ENCODE peak calls at places on chromosomes 2 and 18, in six cellular contexts. P, S, Y, R, T and B are unnamed samples.

GRCh38 chr18:34511879-34512278 is 198.2 kb upstream of the DTNA start:
- ATAC-seq in P (no peak), Y (no peak), T (no peak), R (no peak), S (no peak), B (no peak)

GRCh38 chr2:18976112-18976961 is 382.1 kb downstream of the OSR1 start:
- ATAC-seq in R (no peak), P (no peak), S (no peak), T (no peak), Y (no peak), B (peak)

GRCh38 chr18:9565407-9565806 is 49.0 kb downstream of the PPP4R1 start:
- ATAC-seq in P (no peak), Y (no peak), R (no peak), S (no peak), T (no peak), B (no peak)

GRCh38 chr2:18599509-18600254 is 10.3 kb upstream of the NT5C1B start:
- ATAC-seq in R (no peak), P (no peak), Y (no peak), S (no peak), T (no peak), B (no peak)

GRCh38 chr2:127365211-127365643 is 22.5 kb downstream of the MAP3K2 start:
- ATAC-seq in P (peak), R (no peak), Y (peak), T (peak), S (peak), B (no peak)

GRCh38 chr2:231601356-231602229 is 8.9 kb downstream of the TEX44 start:
- ATAC-seq in R (peak), S (peak), P (peak), Y (peak), T (peak), B (no peak)

GRCh38 chr18:73352546-73352945 is 484.8 kb upstream of the NETO1 start:
- ATAC-seq in T (no peak), P (no peak), R (no peak), S (no peak), Y (no peak), B (no peak)

GRCh38 chr2:172484253-172484652 is 56.9 kb downstream of the ITGA6 start:
- ATAC-seq in Y (peak), T (no peak), P (no peak), R (no peak), S (no peak), B (no peak)

GRCh38 chr2:123609077-123609476 is 416.0 kb upstream of the CNTNAP5 start:
- ATAC-seq in Y (no peak), S (no peak), T (no peak), R (no peak), P (no peak), B (no peak)

GRCh38 chr2:95346236-95346737 is 49.1 kb downstream of the KCNIP3 start:
- ATAC-seq in R (peak), S (peak), Y (peak), P (peak), T (peak), B (peak)

GRCh38 chr2:44753552-44754285 is 187.8 kb upstream of the SIX3 start:
- ATAC-seq in Y (no peak), R (peak), P (peak), T (no peak), S (no peak), B (no peak)

GRCh38 chr18:79375441-79375840 is 20.3 kb upstream of the NFATC1 start:
- ATAC-seq in Y (no peak), T (no peak), R (no peak), S (no peak), P (no peak), B (no peak)

GRCh38 chr2:179613701-179614100 is 247.7 kb downstream of the ZNF385B start:
- ATAC-seq in T (no peak), Y (no peak), S (no peak), P (peak), R (no peak), B (peak)

GRCh38 chr2:209425082-209426071 is 1.5 kb downstream of the MAP2 start:
- ATAC-seq in T (peak), Y (peak), R (no peak), S (no peak), P (no peak), B (no peak)

GRCh38 chr18:76425299-76426101 is 69.5 kb downstream of the ZNF516 start:
- ATAC-seq in T (peak), R (peak), P (no peak), Y (no peak), S (no peak), B (no peak)

GRCh38 chr2:120625865-120626560 is 109.7 kb upstream of the GLI2 start:
- ATAC-seq in T (no peak), Y (no peak), P (peak), R (no peak), S (no peak), B (no peak)

GRCh38 chr18:77522031-77522675 is 272.5 kb downstream of the GALR1 start:
- ATAC-seq in Y (no peak), T (no peak), P (no peak), R (no peak), S (no peak), B (peak)

GRCh38 chr2:152051373-152051893 is 47.4 kb downstream of the CACNB4 start:
- ATAC-seq in P (no peak), S (no peak), T (no peak), Y (no peak), R (no peak), B (no peak)

GRCh38 chr2:72770879-72771461 is 54.9 kb downstream of the EXOC6B start:
- ATAC-seq in T (peak), R (peak), S (peak), Y (peak), P (peak), B (no peak)

GRCh38 chr2:104701471-104701911 is 152.4 kb upstream of the POU3F3 start:
- ATAC-seq in Y (no peak), R (no peak), P (no peak), S (no peak), T (no peak), B (no peak)

GRCh38 chr2:196959750-196960392 is 33.4 kb upstream of the PGAP1 start:
- ATAC-seq in Y (no peak), T (no peak), P (no peak), S (no peak), R (no peak), B (no peak)

GRCh38 chr2:37388074-37388473 is 43.6 kb downstream of the QPCT start:
- ATAC-seq in R (peak), T (no peak), P (no peak), Y (peak), S (no peak), B (no peak)

GRCh38 chr2:155109527-155109926 is 411.0 kb downstream of the KCNJ3 start:
- ATAC-seq in P (no peak), R (no peak), S (no peak), Y (no peak), T (no peak), B (no peak)

GRCh38 chr2:2095360-2096093 is 235.5 kb downstream of the MYT1L start:
- ATAC-seq in T (no peak), R (no peak), Y (no peak), S (no peak), P (no peak), B (no peak)

GRCh38 chr18:35050004-35050623 is 8.9 kb downstream of the MAPRE2 start:
- ATAC-seq in Y (no peak), T (no peak), S (no peak), R (peak), P (no peak), B (peak)

GRCh38 chr18:62339106-62339988 is 14.2 kb downstream of the TNFRSF11A start:
- ATAC-seq in P (peak), S (peak), R (no peak), T (peak), Y (peak), B (no peak)

GRCh38 chr18:45249306-45249705 is 366.0 kb upstream of the SLC14A2 start:
- ATAC-seq in R (peak), T (no peak), P (no peak), S (no peak), Y (no peak), B (no peak)

GRCh38 chr18:2223859-2224258 is 347.4 kb downstream of the METTL4 start:
- ATAC-seq in S (peak), Y (peak), P (no peak), R (no peak), T (no peak), B (peak)

GRCh38 chr2:24375349-24376087 is 15.2 kb upstream of the ITSN2 start:
- ATAC-seq in R (no peak), S (no peak), T (no peak), P (no peak), Y (peak), B (no peak)

GRCh38 chr2:60627412-60627811 is 74.0 kb upstream of the BCL11A start:
- ATAC-seq in R (no peak), S (no peak), T (no peak), P (no peak), Y (no peak), B (no peak)

GRCh38 chr2:30300456-30301221 is 69.3 kb downstream of the LBH start:
- ATAC-seq in T (no peak), P (peak), R (no peak), Y (peak), S (no peak), B (peak)

GRCh38 chr2:41482659-41483058 is 565.2 kb upstream of the PKDCC start:
- ATAC-seq in S (no peak), Y (no peak), T (no peak), R (no peak), P (no peak), B (no peak)

GRCh38 chr2:120346034-120346666 is at the start of gene INHBB:
- ATAC-seq in P (peak), R (no peak), S (no peak), Y (no peak), T (peak), B (peak)

GRCh38 chr2:176494949-176495353 is 225.7 kb downstream of the MTX2 start:
- ATAC-seq in T (no peak), S (no peak), R (no peak), P (peak), Y (no peak), B (peak)

GRCh38 chr2:158066046-158066713 is 35.5 kb upstream of the UPP2 start:
- ATAC-seq in Y (no peak), S (no peak), R (no peak), P (no peak), T (no peak), B (no peak)

GRCh38 chr2:95530734-95531133 is 46.2 kb upstream of the TRIM43B start:
- ATAC-seq in T (no peak), P (no peak), S (no peak), R (no peak), Y (no peak), B (no peak)

GRCh38 chr2:159753797-159754196 is 41.5 kb downstream of the MARCHF7 start:
- ATAC-seq in T (no peak), P (peak), S (no peak), R (no peak), Y (no peak), B (no peak)

GRCh38 chr2:224014336-224014735 is 24.8 kb downstream of the SERPINE2 start:
- ATAC-seq in Y (peak), S (no peak), P (no peak), R (no peak), T (peak), B (no peak)

GRCh38 chr18:7273301-7273911 is 42.5 kb downstream of the LRRC30 start:
- ATAC-seq in P (peak), T (no peak), Y (no peak), S (no peak), R (peak), B (peak)

GRCh38 chr18:7269903-7270302 is 39.0 kb downstream of the LRRC30 start:
- ATAC-seq in Y (no peak), R (no peak), S (no peak), P (no peak), T (no peak), B (no peak)

GRCh38 chr18:7272268-7273049 is 41.6 kb downstream of the LRRC30 start:
- ATAC-seq in P (peak), T (peak), Y (peak), S (no peak), R (peak), B (peak)
- TF ChIP-seq CTCF in P (peak), T (peak), Y (peak), S (no peak), R (peak), B (peak)

DNA sequence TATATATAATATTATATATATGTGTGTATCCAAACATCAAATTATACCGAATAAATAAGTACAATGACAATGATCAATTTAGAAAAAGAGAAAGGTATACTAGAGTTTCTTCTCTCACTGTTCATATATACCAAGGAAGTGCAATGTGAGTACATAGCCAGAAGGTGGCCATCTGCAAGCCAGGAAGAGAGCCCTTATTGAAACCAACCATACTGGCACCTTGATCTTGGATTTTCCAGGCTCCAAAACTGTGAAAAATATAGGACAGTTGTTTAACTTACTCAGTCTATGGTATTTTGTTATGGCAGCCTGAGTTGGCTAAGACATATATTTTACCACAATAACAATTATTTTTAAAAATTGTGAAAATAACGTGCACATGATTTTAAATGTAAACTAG is 1490.2 kb upstream of the SLC39A10 start:
- ATAC-seq in P (no peak), S (peak), T (no peak), Y (peak), R (no peak), B (no peak)
- TF ChIP-seq CTCF in P (peak), S (peak), T (peak), Y (peak), R (peak), B (peak)

GRCh38 chr2:84908948-84909713 is 3.7 kb downstream of the TMSB10 start:
- ATAC-seq in R (no peak), S (no peak), T (no peak), Y (no peak), P (no peak), B (no peak)
- TF ChIP-seq CTCF in R (no peak), S (no peak), T (no peak), Y (no peak), P (no peak), B (no peak)

DNA sequence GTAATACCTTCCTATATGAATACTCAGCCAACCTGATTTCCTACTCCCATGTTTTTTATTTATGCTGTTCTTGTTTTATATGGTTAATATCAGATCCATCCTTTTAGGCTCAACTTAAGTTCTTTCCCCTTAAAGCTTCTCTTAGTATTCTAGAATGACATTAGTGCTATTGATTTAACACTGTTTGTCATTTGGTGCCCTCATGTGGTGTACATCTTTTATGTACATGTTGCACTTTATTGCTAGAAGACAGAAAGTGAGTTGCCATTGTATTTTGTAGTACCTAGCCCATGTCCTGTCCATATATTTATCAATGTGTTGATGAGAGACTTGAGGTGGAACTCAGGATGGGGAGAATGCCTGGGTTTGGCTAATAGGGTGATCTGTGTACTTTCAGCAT is 2.5 kb downstream of the HTRA2 start:
- ATAC-seq in P (no peak), T (no peak), S (no peak), R (no peak), Y (no peak), B (no peak)
- TF ChIP-seq CTCF in P (no peak), T (no peak), S (peak), R (no peak), Y (peak), B (no peak)

GRCh38 chr2:148645925-148646559 is 1.5 kb downstream of the EPC2 start:
- ATAC-seq in T (peak), S (peak), R (peak), Y (peak), P (peak), B (peak)

GRCh38 chr2:148644885-148645134 is 259 bp downstream of the EPC2 start:
- ATAC-seq in T (peak), Y (peak), R (peak), P (peak), S (peak), B (peak)

GRCh38 chr2:148643998-148644884 is at the start of gene EPC2:
- ATAC-seq in P (peak), S (peak), R (peak), Y (peak), T (peak), B (peak)

GRCh38 chr2:148643421-148643820 is 1.1 kb upstream of the EPC2 start:
- ATAC-seq in T (no peak), P (no peak), S (no peak), Y (no peak), R (no peak), B (no peak)

GRCh38 chr2:148645135-148645924 is 779 bp downstream of the EPC2 start:
- ATAC-seq in P (peak), R (peak), S (peak), T (peak), Y (peak), B (peak)
- TF ChIP-seq CTCF in P (peak), R (peak), S (no peak), T (peak), Y (no peak), B (peak)

GRCh38 chr2:153787612-153788011 is 84.1 kb upstream of the GALNT13 start:
- ATAC-seq in S (no peak), P (no peak), R (no peak), T (no peak), Y (no peak), B (no peak)
- TF ChIP-seq CTCF in S (peak), P (no peak), R (no peak), T (no peak), Y (peak), B (no peak)